ENCODE peak calls at places on chromosomes 12 and 14, in nine cellular contexts. One of them, this sample, is unnamed.

GRCh38 chr12:110941391-110941790 is 21.0 kb upstream of the MYL2 start:
- DNase-seq in psoas muscle: no peak
- DNase-seq in GM12865: no peak
- DNase-seq in MM.1S: no peak
- DNase-seq in thoracic aorta: no peak
- DNase-seq in fibroblast of pulmonary artery: no peak
- DNase-seq in OCI-LY7: no peak
- DNase-seq in lung: no peak
- DNase-seq in lower leg skin: peak; percentile 31
- DNase-seq in this sample: no peak

GRCh38 chr12:712172-712863 is 40.1 kb upstream of the WNK1 start:
- DNase-seq in psoas muscle: no peak
- DNase-seq in fibroblast of pulmonary artery: no peak
- DNase-seq in thoracic aorta: no peak
- DNase-seq in MM.1S: peak; percentile 40
- DNase-seq in GM12865: peak; percentile 15
- DNase-seq in lower leg skin: no peak
- DNase-seq in OCI-LY7: no peak
- DNase-seq in lung: no peak
- DNase-seq in this sample: no peak

GRCh38 chr12:95197636-95198035 is 19.6 kb downstream of the FGD6 start:
- DNase-seq in MM.1S: no peak
- DNase-seq in psoas muscle: no peak
- DNase-seq in lung: no peak
- DNase-seq in fibroblast of pulmonary artery: no peak
- DNase-seq in GM12865: no peak
- DNase-seq in lower leg skin: no peak
- DNase-seq in thoracic aorta: no peak
- DNase-seq in OCI-LY7: no peak
- DNase-seq in this sample: no peak

GRCh38 chr12:138171-138897 is 71.8 kb downstream of the IQSEC3 start:
- DNase-seq in OCI-LY7: no peak
- DNase-seq in psoas muscle: no peak
- DNase-seq in thoracic aorta: no peak
- DNase-seq in fibroblast of pulmonary artery: no peak
- DNase-seq in lung: no peak
- DNase-seq in GM12865: no peak
- DNase-seq in lower leg skin: no peak
- DNase-seq in MM.1S: no peak
- DNase-seq in this sample: no peak

GRCh38 chr12:6563448-6564050 is 4.5 kb downstream of the NOP2 start:
- DNase-seq in psoas muscle: peak; percentile 58
- DNase-seq in OCI-LY7: peak; percentile 65
- DNase-seq in fibroblast of pulmonary artery: peak; percentile 60
- DNase-seq in lower leg skin: peak; percentile 89
- DNase-seq in MM.1S: peak; percentile 28
- DNase-seq in GM12865: peak; percentile 70
- DNase-seq in thoracic aorta: no peak
- DNase-seq in lung: peak; percentile 49
- DNase-seq in this sample: no peak

GRCh38 chr12:87182696-87183233 is 846.4 kb downstream of the C12orf50 start:
- DNase-seq in MM.1S: no peak
- DNase-seq in fibroblast of pulmonary artery: no peak
- DNase-seq in GM12865: no peak
- DNase-seq in lower leg skin: peak; percentile 76
- DNase-seq in OCI-LY7: no peak
- DNase-seq in lung: no peak
- DNase-seq in psoas muscle: no peak
- DNase-seq in thoracic aorta: no peak
- DNase-seq in this sample: no peak

GRCh38 chr12:51848843-51849735 is 571 bp upstream of the FIGNL2 start:
- DNase-seq in lower leg skin: no peak
- DNase-seq in psoas muscle: peak; percentile 29
- DNase-seq in MM.1S: no peak
- DNase-seq in GM12865: no peak
- DNase-seq in thoracic aorta: no peak
- DNase-seq in lung: no peak
- DNase-seq in OCI-LY7: no peak
- DNase-seq in fibroblast of pulmonary artery: no peak
- DNase-seq in this sample: no peak

GRCh38 chr14:76086636-76087035 is 65.1 kb upstream of the GPATCH2L start:
- DNase-seq in MM.1S: no peak
- DNase-seq in thoracic aorta: no peak
- DNase-seq in lower leg skin: no peak
- DNase-seq in OCI-LY7: no peak
- DNase-seq in fibroblast of pulmonary artery: no peak
- DNase-seq in lung: no peak
- DNase-seq in GM12865: no peak
- DNase-seq in psoas muscle: peak; percentile 34
- DNase-seq in this sample: no peak

GRCh38 chr12:27639265-27639664 is 57.0 kb upstream of the REP15 start:
- DNase-seq in GM12865: no peak
- DNase-seq in lower leg skin: no peak
- DNase-seq in MM.1S: no peak
- DNase-seq in fibroblast of pulmonary artery: no peak
- DNase-seq in thoracic aorta: no peak
- DNase-seq in lung: no peak
- DNase-seq in psoas muscle: no peak
- DNase-seq in OCI-LY7: no peak
- DNase-seq in this sample: no peak

GRCh38 chr12:119052001-119052400 is 70.7 kb downstream of the SRRM4 start:
- DNase-seq in lower leg skin: no peak
- DNase-seq in GM12865: no peak
- DNase-seq in lung: no peak
- DNase-seq in OCI-LY7: no peak
- DNase-seq in thoracic aorta: no peak
- DNase-seq in fibroblast of pulmonary artery: no peak
- DNase-seq in MM.1S: no peak
- DNase-seq in psoas muscle: no peak
- DNase-seq in this sample: no peak

GRCh38 chr12:131353376-131353775 is 357.5 kb upstream of the SFSWAP start:
- DNase-seq in lower leg skin: peak; percentile 57
- DNase-seq in psoas muscle: no peak
- DNase-seq in OCI-LY7: no peak
- DNase-seq in lung: no peak
- DNase-seq in fibroblast of pulmonary artery: no peak
- DNase-seq in MM.1S: no peak
- DNase-seq in GM12865: no peak
- DNase-seq in thoracic aorta: no peak
- DNase-seq in this sample: no peak

GRCh38 chr12:79298511-79298910 is 392.3 kb downstream of the PAWR start:
- DNase-seq in OCI-LY7: no peak
- DNase-seq in fibroblast of pulmonary artery: peak; percentile 9
- DNase-seq in lung: no peak
- DNase-seq in thoracic aorta: no peak
- DNase-seq in lower leg skin: no peak
- DNase-seq in MM.1S: no peak
- DNase-seq in GM12865: no peak
- DNase-seq in psoas muscle: no peak
- DNase-seq in this sample: no peak

GRCh38 chr12:120783197-120783596 is 57.6 kb downstream of the ACADS start:
- DNase-seq in thoracic aorta: no peak
- DNase-seq in OCI-LY7: no peak
- DNase-seq in psoas muscle: no peak
- DNase-seq in GM12865: no peak
- DNase-seq in lower leg skin: no peak
- DNase-seq in fibroblast of pulmonary artery: peak; percentile 72
- DNase-seq in lung: no peak
- DNase-seq in MM.1S: no peak
- DNase-seq in this sample: peak; percentile 77

GRCh38 chr12:1936406-1937320 is 18.2 kb upstream of the CACNA2D4 start:
- DNase-seq in OCI-LY7: no peak
- DNase-seq in lung: peak; percentile 62
- DNase-seq in psoas muscle: peak; percentile 67
- DNase-seq in MM.1S: no peak
- DNase-seq in fibroblast of pulmonary artery: peak; percentile 58
- DNase-seq in lower leg skin: no peak
- DNase-seq in GM12865: no peak
- DNase-seq in thoracic aorta: peak; percentile 54
- DNase-seq in this sample: peak; percentile 52

GRCh38 chr12:62525306-62525705 is 58.7 kb downstream of the MON2 start:
- DNase-seq in fibroblast of pulmonary artery: no peak
- DNase-seq in lower leg skin: no peak
- DNase-seq in lung: no peak
- DNase-seq in thoracic aorta: no peak
- DNase-seq in OCI-LY7: no peak
- DNase-seq in GM12865: no peak
- DNase-seq in psoas muscle: no peak
- DNase-seq in MM.1S: peak; percentile 33
- DNase-seq in this sample: no peak

GRCh38 chr12:62520361-62520760 is 53.7 kb downstream of the MON2 start:
- DNase-seq in MM.1S: no peak
- DNase-seq in lower leg skin: no peak
- DNase-seq in psoas muscle: no peak
- DNase-seq in fibroblast of pulmonary artery: no peak
- DNase-seq in thoracic aorta: no peak
- DNase-seq in lung: no peak
- DNase-seq in OCI-LY7: no peak
- DNase-seq in GM12865: no peak
- DNase-seq in this sample: no peak

GRCh38 chr12:62519043-62519442 is 52.4 kb downstream of the MON2 start:
- DNase-seq in fibroblast of pulmonary artery: no peak
- DNase-seq in OCI-LY7: no peak
- DNase-seq in lower leg skin: no peak
- DNase-seq in lung: no peak
- DNase-seq in thoracic aorta: no peak
- DNase-seq in MM.1S: no peak
- DNase-seq in psoas muscle: no peak
- DNase-seq in GM12865: no peak
- DNase-seq in this sample: no peak

GRCh38 chr12:62523619-62524018 is 57.0 kb downstream of the MON2 start:
- DNase-seq in lower leg skin: no peak
- DNase-seq in OCI-LY7: no peak
- DNase-seq in thoracic aorta: no peak
- DNase-seq in GM12865: no peak
- DNase-seq in lung: no peak
- DNase-seq in fibroblast of pulmonary artery: no peak
- DNase-seq in MM.1S: no peak
- DNase-seq in psoas muscle: no peak
- DNase-seq in this sample: no peak

DNA sequence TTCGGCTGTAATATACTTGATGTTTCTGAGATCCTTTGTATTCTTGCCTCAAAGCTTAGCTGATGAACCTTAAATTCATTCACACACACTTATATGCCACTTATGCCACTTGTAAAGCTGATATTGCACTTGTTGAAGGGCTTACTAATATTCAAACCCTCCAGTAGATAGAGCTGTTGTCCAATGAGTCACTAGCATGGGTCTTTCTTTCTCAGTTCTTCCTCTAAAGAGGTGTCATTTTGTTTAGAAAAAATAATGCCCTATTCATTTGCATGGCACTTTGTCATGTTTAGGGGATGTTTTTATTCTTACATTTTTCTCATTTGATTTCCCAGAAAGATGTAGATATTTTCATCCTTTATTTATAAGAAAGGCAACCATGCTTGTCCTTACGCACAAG is 56.4 kb downstream of the MON2 start:
- DNase-seq in GM12865: peak; percentile 5
- DNase-seq in lower leg skin: no peak
- DNase-seq in MM.1S: no peak
- DNase-seq in thoracic aorta: no peak
- DNase-seq in fibroblast of pulmonary artery: peak; percentile 21
- DNase-seq in psoas muscle: no peak
- DNase-seq in OCI-LY7: no peak
- DNase-seq in lung: no peak
- DNase-seq in this sample: peak; percentile 1
- TF ChIP-seq CTCF in GM12865: no peak
- TF ChIP-seq CTCF in lower leg skin: no peak
- TF ChIP-seq CTCF in MM.1S: peak; percentile 18
- TF ChIP-seq CTCF in thoracic aorta: no peak
- TF ChIP-seq CTCF in fibroblast of pulmonary artery: no peak
- TF ChIP-seq CTCF in psoas muscle: no peak
- TF ChIP-seq CTCF in OCI-LY7: no peak
- TF ChIP-seq CTCF in lung: no peak
- TF ChIP-seq CTCF in this sample: no peak

DNA sequence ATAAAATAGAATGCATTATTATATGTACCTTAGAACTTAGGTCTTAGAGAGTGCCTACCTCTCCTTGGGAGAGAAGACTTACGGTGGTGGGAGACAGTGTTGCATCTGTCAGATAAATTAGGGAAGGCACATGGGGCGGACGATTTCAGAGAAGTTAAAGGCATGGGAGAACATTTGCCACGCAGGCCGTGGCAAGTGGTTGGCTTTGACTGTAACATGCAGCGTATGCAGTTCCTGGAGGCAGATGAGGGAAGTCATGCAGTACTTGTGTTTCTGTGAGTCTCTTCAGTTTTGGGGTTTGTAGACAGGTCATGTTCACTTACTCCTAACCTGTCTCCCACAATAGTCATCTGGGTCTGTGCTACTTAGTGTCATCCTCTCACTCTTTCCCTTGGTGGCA is 43.6 kb downstream of the ETV6 start:
- DNase-seq in fibroblast of pulmonary artery: no peak
- DNase-seq in psoas muscle: no peak
- DNase-seq in MM.1S: no peak
- DNase-seq in GM12865: no peak
- DNase-seq in OCI-LY7: no peak
- DNase-seq in lung: no peak
- DNase-seq in thoracic aorta: no peak
- DNase-seq in lower leg skin: no peak
- DNase-seq in this sample: no peak
- TF ChIP-seq CTCF in fibroblast of pulmonary artery: no peak
- TF ChIP-seq CTCF in psoas muscle: no peak
- TF ChIP-seq CTCF in MM.1S: no peak
- TF ChIP-seq CTCF in GM12865: no peak
- TF ChIP-seq CTCF in OCI-LY7: no peak
- TF ChIP-seq CTCF in lung: no peak
- TF ChIP-seq CTCF in thoracic aorta: no peak
- TF ChIP-seq CTCF in lower leg skin: no peak
- TF ChIP-seq CTCF in this sample: no peak

GRCh38 chr12:23055004-23055403 is 430.0 kb downstream of the ETNK1 start:
- DNase-seq in fibroblast of pulmonary artery: peak; percentile 26
- DNase-seq in OCI-LY7: peak; percentile 18
- DNase-seq in lower leg skin: no peak
- DNase-seq in GM12865: peak; percentile 29
- DNase-seq in MM.1S: peak; percentile 72
- DNase-seq in lung: no peak
- DNase-seq in psoas muscle: no peak
- DNase-seq in thoracic aorta: no peak
- DNase-seq in this sample: no peak
- TF ChIP-seq CTCF in fibroblast of pulmonary artery: peak; percentile 33
- TF ChIP-seq CTCF in OCI-LY7: peak; percentile 75
- TF ChIP-seq CTCF in lower leg skin: no peak
- TF ChIP-seq CTCF in GM12865: peak; percentile 35
- TF ChIP-seq CTCF in MM.1S: peak; percentile 89
- TF ChIP-seq CTCF in lung: no peak
- TF ChIP-seq CTCF in psoas muscle: no peak
- TF ChIP-seq CTCF in thoracic aorta: no peak
- TF ChIP-seq CTCF in this sample: peak; percentile 40

GRCh38 chr12:88855301-88855700 is 275.0 kb upstream of the KITLG start:
- DNase-seq in OCI-LY7: no peak
- DNase-seq in MM.1S: peak; percentile 74
- DNase-seq in lung: no peak
- DNase-seq in thoracic aorta: no peak
- DNase-seq in GM12865: no peak
- DNase-seq in psoas muscle: no peak
- DNase-seq in fibroblast of pulmonary artery: no peak
- DNase-seq in lower leg skin: no peak
- DNase-seq in this sample: no peak

GRCh38 chr12:88856201-88856600 is 275.9 kb upstream of the KITLG start:
- DNase-seq in lung: no peak
- DNase-seq in psoas muscle: no peak
- DNase-seq in MM.1S: no peak
- DNase-seq in fibroblast of pulmonary artery: no peak
- DNase-seq in thoracic aorta: no peak
- DNase-seq in lower leg skin: no peak
- DNase-seq in OCI-LY7: no peak
- DNase-seq in GM12865: no peak
- DNase-seq in this sample: no peak

GRCh38 chr12:88854260-88854659 is 274.0 kb upstream of the KITLG start:
- DNase-seq in MM.1S: no peak
- DNase-seq in lung: no peak
- DNase-seq in thoracic aorta: no peak
- DNase-seq in lower leg skin: no peak
- DNase-seq in OCI-LY7: no peak
- DNase-seq in GM12865: no peak
- DNase-seq in psoas muscle: no peak
- DNase-seq in fibroblast of pulmonary artery: peak; percentile 69
- DNase-seq in this sample: peak; percentile 86
- TF ChIP-seq CTCF in MM.1S: no peak
- TF ChIP-seq CTCF in lung: no peak
- TF ChIP-seq CTCF in thoracic aorta: no peak
- TF ChIP-seq CTCF in lower leg skin: no peak
- TF ChIP-seq CTCF in OCI-LY7: no peak
- TF ChIP-seq CTCF in GM12865: no peak
- TF ChIP-seq CTCF in psoas muscle: no peak
- TF ChIP-seq CTCF in fibroblast of pulmonary artery: no peak
- TF ChIP-seq CTCF in this sample: no peak

This sample was measured in HFFc6.